ENCODE peak calls at places on chromosomes 2 and 18, in four cellular contexts. R is upper lobe of right lung; O is CD8-positive, alpha-beta T cell; M is heart left ventricle. I is an unnamed sample.

GRCh38 chr2:193837368-193837767 is 1642.6 kb upstream of the TMEFF2 start:
- DNase-seq in R (no peak), O (no peak), M (no peak), I (no peak)

GRCh38 chr2:66695211-66695735 is 260.3 kb downstream of the MEIS1 start:
- DNase-seq in R (no peak), O (no peak), M (no peak), I (no peak)

GRCh38 chr2:66925128-66925527 is 472.0 kb upstream of the ETAA1 start:
- DNase-seq in R (no peak), O (no peak), M (no peak), I (no peak)

GRCh38 chr2:39728941-39729351 is 50.1 kb downstream of the THUMPD2 start:
- DNase-seq in R (peak; percentile 67), O (no peak), M (peak; percentile 39), I (no peak)

GRCh38 chr2:220696280-220696669 is 875.8 kb downstream of the EPHA4 start:
- DNase-seq in R (no peak), O (no peak), M (no peak), I (no peak)

GRCh38 chr2:200380833-200381542 is 74.5 kb downstream of the SPATS2L start:
- DNase-seq in R (no peak), O (no peak), M (no peak), I (no peak)

GRCh38 chr2:64166637-64167420 is 22.6 kb upstream of the PELI1 start:
- DNase-seq in R (no peak), O (no peak), M (no peak), I (no peak)

GRCh38 chr2:210548031-210548430 is 8.4 kb upstream of the CPS1 start:
- DNase-seq in R (no peak), O (no peak), M (no peak), I (no peak)

GRCh38 chr18:29164993-29165599 is 988.2 kb upstream of the CDH2 start:
- DNase-seq in R (no peak), O (no peak), M (no peak), I (no peak)

GRCh38 chr2:216283038-216283900 is 89.0 kb downstream of the MARCHF4 start:
- DNase-seq in R (no peak), O (no peak), M (peak; percentile 26), I (no peak)

GRCh38 chr2:19887508-19887907 is 14.3 kb downstream of the TTC32 start:
- DNase-seq in R (no peak), O (no peak), M (no peak), I (no peak)

GRCh38 chr18:48354746-48355260 is 54.4 kb downstream of the ZBTB7C start:
- DNase-seq in R (no peak), O (no peak), M (no peak), I (no peak)

GRCh38 chr2:120559401-120559800 is 176.3 kb upstream of the GLI2 start:
- DNase-seq in R (no peak), O (no peak), M (no peak), I (no peak)

GRCh38 chr2:212903413-212903812 is 248.0 kb downstream of the IKZF2 start:
- DNase-seq in R (no peak), O (no peak), M (no peak), I (no peak)

GRCh38 chr2:36404312-36404711 is 48.7 kb downstream of the CRIM1 start:
- DNase-seq in R (no peak), O (no peak), M (no peak), I (no peak)

GRCh38 chr2:213959589-213959988 is 451.3 kb upstream of the VWC2L start:
- DNase-seq in R (no peak), O (no peak), M (no peak), I (no peak)

GRCh38 chr2:230925879-230926765 is 1.1 kb upstream of the GPR55 start:
- DNase-seq in R (peak; percentile 48), O (no peak), M (no peak), I (peak; percentile 60)

GRCh38 chr2:160871096-160871495 is 289.1 kb upstream of the TANK start:
- DNase-seq in R (no peak), O (no peak), M (peak; percentile 49), I (no peak)

GRCh38 chr2:227939271-227940027 is 68.0 kb downstream of the DAW1 start:
- DNase-seq in R (no peak), O (no peak), M (no peak), I (no peak)

DNA sequence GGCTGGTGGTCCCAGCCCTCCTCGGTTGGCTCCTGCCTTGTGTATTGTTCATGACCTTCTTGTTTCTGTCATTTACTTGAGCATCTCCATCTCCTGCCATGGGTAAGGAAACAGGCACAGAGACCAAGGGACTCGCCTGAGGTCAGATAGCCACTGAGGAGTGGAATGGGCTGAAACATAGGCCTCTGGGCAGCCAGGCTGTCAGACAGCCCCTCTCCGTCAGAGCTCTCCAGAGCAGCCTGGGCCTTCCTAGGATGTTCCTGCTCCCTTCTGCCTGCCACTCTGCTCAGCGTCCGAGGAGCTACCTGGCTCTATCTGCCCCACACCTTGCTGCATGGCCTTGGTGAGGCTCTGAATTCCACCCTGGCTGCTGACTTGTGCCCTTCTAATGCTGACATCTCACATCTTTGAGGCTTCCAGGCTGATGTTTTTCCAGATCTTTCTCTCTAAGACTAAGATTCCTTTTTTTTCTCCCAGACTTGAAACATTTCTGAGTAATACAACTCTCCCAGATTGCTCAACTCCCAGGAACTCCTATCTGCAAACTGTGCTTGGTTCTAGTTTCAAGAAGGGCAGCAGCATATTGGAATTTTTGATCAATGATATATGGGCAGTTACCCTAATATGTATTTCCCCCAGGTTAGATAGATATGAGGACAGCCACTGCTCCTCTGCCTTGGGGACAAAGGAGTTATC is 67.7 kb downstream of the MCFD2 start:
- DNase-seq in R (no peak), O (no peak), M (no peak), I (no peak)
- H3K27ac ChIP-seq in R (peak overlapping the region; percentile 80), O (no peak overlapping the region), M (peak overlapping the region; percentile 95), I (peak overlapping the region; percentile 18)

DNA sequence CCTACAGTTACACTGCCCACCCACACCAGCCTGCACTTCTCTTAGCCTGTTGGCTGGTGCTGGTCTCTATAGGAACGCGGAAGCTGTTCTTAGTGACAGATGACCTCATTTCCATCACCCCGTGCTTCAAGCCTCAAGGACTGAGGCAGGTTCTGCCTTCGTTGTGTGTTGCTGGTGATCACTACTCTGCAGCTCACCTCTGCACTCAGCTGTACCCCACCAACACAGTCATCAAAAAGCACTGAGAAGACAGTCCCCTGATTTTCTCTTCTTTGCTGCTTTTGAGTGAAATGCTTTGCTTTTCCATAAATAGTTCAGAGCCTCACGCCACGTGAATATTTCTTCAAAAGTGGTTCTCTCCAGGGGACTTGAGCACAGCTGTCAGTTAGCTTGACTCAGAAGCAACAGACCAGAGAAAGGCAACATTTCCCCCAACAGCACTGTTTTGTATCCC is 225.7 kb upstream of the CCDC150 start:
- DNase-seq in R (no peak), O (no peak), M (peak; percentile 24), I (no peak)
- H3K27ac ChIP-seq in R (no peak overlapping the region), O (no peak overlapping the region), M (no peak overlapping the region), I (no peak overlapping the region)

DNA sequence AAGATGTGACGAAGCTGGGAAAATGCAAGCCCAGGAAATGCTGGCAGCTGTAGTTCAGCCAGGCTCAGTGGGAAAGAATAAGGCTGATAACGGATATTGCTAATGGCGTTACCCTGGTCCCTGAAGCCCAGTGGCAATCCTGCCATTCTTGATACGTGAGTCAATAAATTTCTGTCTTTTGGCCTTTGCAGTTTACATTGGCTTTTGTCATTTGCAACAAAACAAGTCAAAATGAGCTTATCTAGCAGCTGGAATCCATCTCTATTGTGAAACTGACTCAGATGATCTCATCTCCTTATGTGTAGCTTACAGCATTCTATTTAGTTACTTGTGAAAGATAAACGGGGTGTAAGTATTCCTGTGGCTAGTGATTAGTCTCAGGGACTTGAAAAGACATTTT is 43.8 kb downstream of the ARL6IP6 start:
- DNase-seq in R (no peak), O (no peak), M (no peak), I (no peak)
- H3K27ac ChIP-seq in R (no peak overlapping the region), O (no peak overlapping the region), M (no peak overlapping the region), I (no peak overlapping the region)

DNA sequence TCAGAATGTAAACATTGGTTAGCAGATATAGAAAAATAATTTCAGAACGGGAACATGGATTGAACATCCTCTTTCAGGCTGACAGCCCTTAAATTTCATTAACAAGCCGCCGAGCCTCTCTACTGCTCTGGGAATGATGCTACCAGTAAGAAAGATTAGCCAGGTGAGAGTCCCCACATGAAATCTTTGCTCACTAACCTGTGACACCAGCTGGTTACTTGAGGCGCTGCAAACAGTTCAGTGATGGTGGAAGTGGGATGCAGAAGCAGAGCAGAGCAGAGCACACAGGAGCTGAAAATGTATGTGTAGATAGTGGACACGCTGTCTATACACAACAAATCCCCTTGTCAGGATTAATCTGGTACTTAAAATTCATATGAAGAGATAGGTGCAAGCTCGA is 721.1 kb downstream of the DPP10 start:
- DNase-seq in R (no peak), O (no peak), M (no peak), I (no peak)
- H3K27ac ChIP-seq in R (no peak overlapping the region), O (no peak overlapping the region), M (no peak overlapping the region), I (no peak overlapping the region)

DNA sequence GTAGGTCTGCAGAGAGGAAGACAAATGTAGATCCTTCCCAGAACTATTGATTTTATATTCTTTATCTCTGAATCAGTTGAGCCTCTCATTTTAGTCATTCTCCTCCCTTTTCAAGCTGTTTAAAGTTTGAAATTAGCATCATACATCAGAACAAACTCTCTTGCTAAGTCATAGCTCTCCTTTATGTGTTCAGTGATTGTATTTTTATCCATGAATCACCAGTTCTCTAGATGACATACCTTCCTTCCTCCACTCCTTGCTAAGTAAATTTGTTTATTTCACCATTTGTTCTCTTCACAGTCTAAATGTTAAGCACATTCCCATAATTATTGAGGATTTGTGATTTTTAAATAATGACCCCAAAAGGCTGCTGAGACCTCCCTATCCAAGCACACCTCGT is 63.5 kb upstream of the RAPGEF4 start:
- DNase-seq in R (no peak), O (no peak), M (no peak), I (no peak)
- H3K27ac ChIP-seq in R (no peak overlapping the region), O (no peak overlapping the region), M (no peak overlapping the region), I (no peak overlapping the region)

GRCh38 chr18:43970656-43971055 is 693.4 kb upstream of the SYT4 start:
- DNase-seq in R (no peak), O (no peak), M (no peak), I (no peak)
- H3K27ac ChIP-seq in R (no peak overlapping the region), O (no peak overlapping the region), M (no peak overlapping the region), I (no peak overlapping the region)

GRCh38 chr2:29615841-29616240 is 305.5 kb downstream of the ALK start:
- DNase-seq in R (no peak), O (no peak), M (no peak), I (no peak)
- H3K27ac ChIP-seq in R (no peak overlapping the region), O (no peak overlapping the region), M (no peak overlapping the region), I (no peak overlapping the region)

DNA sequence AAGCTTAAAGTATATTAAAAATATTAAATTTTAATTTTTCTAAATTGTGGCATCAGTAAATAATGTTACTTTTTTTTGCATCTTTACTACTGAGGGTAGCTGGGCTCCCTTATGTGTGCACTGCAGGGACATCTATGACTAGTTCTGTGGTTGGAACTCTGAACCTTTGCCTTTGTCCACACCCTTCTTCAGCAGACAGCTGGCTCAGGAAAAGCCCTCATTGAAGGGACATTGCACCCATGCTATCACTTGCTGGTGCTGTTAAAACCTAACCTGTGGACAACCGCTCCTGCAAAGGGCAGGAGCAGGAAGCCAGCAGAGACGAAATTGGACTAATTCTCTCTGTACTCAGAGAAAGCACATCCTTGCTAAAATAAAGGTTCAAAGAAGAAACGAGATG is 30.1 kb downstream of the MOCOS start:
- DNase-seq in R (no peak), O (no peak), M (no peak), I (no peak)
- H3K27ac ChIP-seq in R (no peak overlapping the region), O (no peak overlapping the region), M (no peak overlapping the region), I (no peak overlapping the region)

I was measured in substantia nigra.